ENCODE peak calls at places on chromosomes 2 and 18, in four cellular contexts. M is AG09309, L is AG10803, Z is tibial artery. V is an unnamed sample.
A peak's percentile ranks its signal among the peaks of the same experiment; 100 is the strongest.

GRCh38 chr2:173891315-173892037 is 73.7 kb downstream of the SP3 start:
- DNase-seq in M (no peak), L (no peak), Z (no peak), V (no peak)

GRCh38 chr2:159904127-159904564 is 106.1 kb upstream of the CD302 start:
- DNase-seq in M (no peak), L (no peak), Z (peak; percentile 20), V (no peak)

GRCh38 chr2:103887625-103888024 is 966.3 kb upstream of the POU3F3 start:
- DNase-seq in M (no peak), L (no peak), Z (no peak), V (no peak)

GRCh38 chr2:228359473-228359872 is 178.0 kb upstream of the SPHKAP start:
- DNase-seq in M (no peak), L (no peak), Z (no peak), V (no peak)

GRCh38 chr2:1884933-1885580 is 140.7 kb upstream of the PXDN start:
- DNase-seq in M (no peak), L (peak; percentile 6), Z (peak; percentile 31), V (no peak)

GRCh38 chr2:131126436-131126835 is 21.3 kb downstream of the PLEKHB2 start:
- DNase-seq in M (no peak), L (no peak), Z (no peak), V (no peak)

GRCh38 chr2:75627902-75628504 is 18.6 kb upstream of the MRPL19 start:
- DNase-seq in M (no peak), L (peak; percentile 75), Z (peak; percentile 64), V (peak; percentile 57)

GRCh38 chr18:21391074-21391673 is 149.1 kb downstream of the GREB1L start:
- DNase-seq in M (peak; percentile 18), L (peak; percentile 41), Z (no peak), V (no peak)

GRCh38 chr2:30306522-30306921 is 75.2 kb downstream of the LBH start:
- DNase-seq in M (no peak), L (no peak), Z (no peak), V (no peak)

GRCh38 chr18:46377557-46377956 is 273.4 kb downstream of the HAUS1 start:
- DNase-seq in M (no peak), L (no peak), Z (no peak), V (no peak)

GRCh38 chr2:176186024-176186423 is 2.4 kb upstream of the HOXD1 start:
- DNase-seq in M (no peak), L (no peak), Z (no peak), V (no peak)

DNA sequence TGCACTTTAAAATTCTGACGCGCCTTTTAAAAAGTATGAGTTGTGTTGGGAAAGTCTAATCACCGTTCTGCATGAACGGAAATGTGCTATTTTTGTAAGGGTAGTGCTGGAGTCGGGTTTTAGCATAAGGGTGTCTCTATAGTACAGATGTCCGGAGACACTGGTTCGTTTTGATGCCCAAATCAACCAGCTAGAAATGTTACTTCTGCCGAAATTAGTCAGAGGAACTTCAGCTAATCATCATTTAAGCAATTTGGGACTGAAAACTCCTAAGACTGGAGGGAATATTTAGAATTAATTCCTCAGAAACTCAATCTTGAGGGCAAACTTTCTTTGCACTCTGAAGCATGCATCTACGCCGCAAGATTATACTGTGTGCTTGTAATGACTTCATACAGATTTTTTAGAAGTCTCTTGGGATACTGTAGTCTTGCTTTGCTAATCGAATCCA is 270.7 kb upstream of the TCF4 start:
- DNase-seq in M (no peak), L (peak; percentile 61), Z (no peak), V (no peak)
- H3K4me3 ChIP-seq in M (peak overlapping the region; percentile 34), L (peak overlapping the region; percentile 54), Z (peak overlapping the region; percentile 27), V (peak overlapping the region; percentile 26)

GRCh38 chr2:191926671-191927070 is 79.8 kb upstream of the CAVIN2 start:
- DNase-seq in M (no peak), L (no peak), Z (no peak), V (no peak)

GRCh38 chr2:191920502-191920901 is 73.6 kb upstream of the CAVIN2 start:
- DNase-seq in M (no peak), L (no peak), Z (no peak), V (no peak)

GRCh38 chr2:191923652-191923997 is 76.7 kb upstream of the CAVIN2 start:
- DNase-seq in M (no peak), L (no peak), Z (no peak), V (no peak)

GRCh38 chr2:191927319-191927867 is 80.5 kb upstream of the CAVIN2 start:
- DNase-seq in M (peak; percentile 66), L (peak; percentile 88), Z (peak; percentile 73), V (peak; percentile 65)

GRCh38 chr2:191922736-191923651 is 76.1 kb upstream of the CAVIN2 start:
- DNase-seq in M (no peak), L (no peak), Z (no peak), V (no peak)
- H3K4me3 ChIP-seq in M (no peak overlapping the region), L (no peak overlapping the region), Z (no peak overlapping the region), V (no peak overlapping the region)

DNA sequence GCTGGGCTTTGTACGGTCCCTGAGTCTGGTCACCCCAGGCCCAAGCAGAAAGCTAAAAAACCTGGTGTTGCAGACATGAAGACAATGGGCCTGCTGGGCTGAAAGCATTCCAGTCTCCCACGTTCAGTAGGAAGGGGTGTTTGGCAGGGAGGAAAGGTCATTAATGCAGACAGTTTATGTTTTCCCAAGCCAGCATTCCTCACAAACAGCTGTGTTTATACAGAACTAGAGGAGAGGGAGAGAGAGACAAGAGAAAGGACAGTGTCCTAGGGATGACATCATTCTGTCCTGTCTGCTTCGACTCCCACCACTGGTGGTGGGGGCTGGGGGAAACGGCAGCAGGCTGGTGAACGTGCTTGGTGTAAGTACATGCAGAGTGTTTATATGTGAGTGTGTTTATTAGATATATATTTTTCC is 380.6 kb downstream of the TNS1 start:
- DNase-seq in M (no peak), L (peak; percentile 88), Z (no peak), V (peak; percentile 40)
- H3K4me3 ChIP-seq in M (no peak overlapping the region), L (no peak overlapping the region), Z (no peak overlapping the region), V (no peak overlapping the region)

GRCh38 chr2:231780909-231781797 is at the start of gene PDE6D:
- DNase-seq in M (peak; percentile 97), L (peak; percentile 99), Z (peak; percentile 99), V (peak; percentile 96)

GRCh38 chr2:231781798-231782726 is 980 bp upstream of the PDE6D start:
- DNase-seq in M (no peak), L (peak; percentile 48), Z (peak; percentile 32), V (no peak)

GRCh38 chr2:231785413-231785812 is 832 bp upstream of the COPS7B start:
- DNase-seq in M (no peak), L (no peak), Z (no peak), V (no peak)

GRCh38 chr2:231785822-231786176 is 446 bp upstream of the COPS7B start:
- DNase-seq in M (no peak), L (no peak), Z (no peak), V (no peak)

DNA sequence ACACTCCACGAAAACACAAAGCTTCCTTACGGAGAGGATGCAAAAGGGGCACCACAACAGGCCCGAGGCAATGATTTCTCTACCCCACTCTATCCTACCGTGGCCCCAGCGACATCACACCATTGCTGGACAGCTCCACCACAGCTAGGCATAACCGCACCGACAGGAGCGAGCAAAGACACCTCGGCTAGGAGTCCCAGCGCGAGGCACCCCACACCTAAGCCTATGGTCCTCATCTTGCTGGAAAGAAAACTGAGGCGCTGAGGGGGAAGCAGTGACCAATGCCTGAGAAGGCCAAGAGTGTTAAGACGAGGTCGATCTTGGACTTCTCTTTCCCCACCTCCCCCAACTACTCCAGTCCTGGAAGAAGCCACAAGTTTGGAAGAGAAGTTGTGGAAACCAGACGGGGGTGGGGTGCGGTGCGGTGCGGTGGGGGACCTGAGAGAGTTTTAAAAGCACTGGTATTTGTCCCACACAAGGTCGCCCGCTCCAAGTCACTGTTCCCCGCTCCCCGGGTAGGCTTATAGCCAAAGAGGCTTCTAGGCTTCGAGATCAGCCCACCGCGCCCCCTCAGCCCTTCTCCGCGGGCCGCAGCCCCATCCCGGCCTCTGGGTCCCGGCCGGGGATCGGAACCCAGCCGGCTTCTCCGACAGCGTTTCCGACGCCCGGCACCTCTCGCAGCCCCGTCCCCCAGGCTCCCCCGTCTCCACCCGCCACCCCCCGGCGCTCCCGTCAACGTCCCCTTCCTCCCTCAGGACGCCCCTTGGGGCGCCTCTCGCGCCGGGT is 766 bp downstream of the PDE6D start:
- DNase-seq in M (no peak), L (no peak), Z (no peak), V (no peak)
- H3K4me3 ChIP-seq in M (peak overlapping the region; percentile 85), L (peak overlapping the region; percentile 92), Z (peak overlapping the region; percentile 90), V (peak overlapping the region; percentile 61)

DNA sequence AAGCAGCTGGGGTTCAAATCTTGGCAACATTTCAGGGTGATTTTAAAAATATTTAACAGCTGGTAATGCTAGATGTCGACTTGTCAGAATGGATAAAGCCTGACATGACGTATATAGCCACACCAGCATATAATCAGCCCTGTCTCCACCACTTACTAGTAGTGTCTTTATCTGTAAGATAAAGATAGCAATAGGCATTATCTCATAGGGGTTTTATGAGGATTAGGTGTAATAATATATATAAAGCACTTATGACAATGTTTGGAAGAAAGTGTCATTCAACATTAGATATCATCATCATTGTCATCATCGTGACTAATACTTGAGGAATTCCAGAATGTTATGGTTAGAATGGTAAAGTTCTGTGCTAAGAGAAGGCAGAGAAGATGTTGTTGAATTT is 369.0 kb upstream of the CWC22 start:
- DNase-seq in M (no peak), L (no peak), Z (no peak), V (no peak)
- H3K4me3 ChIP-seq in M (no peak overlapping the region), L (no peak overlapping the region), Z (no peak overlapping the region), V (no peak overlapping the region)

DNA sequence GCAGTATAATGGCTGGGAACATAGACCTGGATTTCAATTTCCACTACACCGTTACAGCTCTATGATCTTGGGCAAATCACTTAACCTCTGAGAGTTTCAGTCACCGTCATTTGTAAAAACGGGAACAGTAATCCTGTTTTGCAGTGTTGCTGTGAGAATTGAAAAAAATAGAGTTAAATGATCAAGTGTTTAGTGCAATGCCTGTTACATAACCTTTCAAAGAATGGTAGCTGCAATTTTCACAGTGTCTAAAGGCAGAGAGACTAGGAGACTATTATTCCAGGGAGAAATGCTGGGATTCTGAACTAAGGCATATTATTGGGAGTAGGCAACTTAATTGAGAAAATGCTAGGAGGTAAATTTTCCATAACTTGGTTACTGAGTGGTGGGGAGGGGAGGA is 2.0 kb downstream of the AGPS start:
- DNase-seq in M (no peak), L (no peak), Z (no peak), V (no peak)
- H3K4me3 ChIP-seq in M (no peak overlapping the region), L (no peak overlapping the region), Z (no peak overlapping the region), V (no peak overlapping the region)

DNA sequence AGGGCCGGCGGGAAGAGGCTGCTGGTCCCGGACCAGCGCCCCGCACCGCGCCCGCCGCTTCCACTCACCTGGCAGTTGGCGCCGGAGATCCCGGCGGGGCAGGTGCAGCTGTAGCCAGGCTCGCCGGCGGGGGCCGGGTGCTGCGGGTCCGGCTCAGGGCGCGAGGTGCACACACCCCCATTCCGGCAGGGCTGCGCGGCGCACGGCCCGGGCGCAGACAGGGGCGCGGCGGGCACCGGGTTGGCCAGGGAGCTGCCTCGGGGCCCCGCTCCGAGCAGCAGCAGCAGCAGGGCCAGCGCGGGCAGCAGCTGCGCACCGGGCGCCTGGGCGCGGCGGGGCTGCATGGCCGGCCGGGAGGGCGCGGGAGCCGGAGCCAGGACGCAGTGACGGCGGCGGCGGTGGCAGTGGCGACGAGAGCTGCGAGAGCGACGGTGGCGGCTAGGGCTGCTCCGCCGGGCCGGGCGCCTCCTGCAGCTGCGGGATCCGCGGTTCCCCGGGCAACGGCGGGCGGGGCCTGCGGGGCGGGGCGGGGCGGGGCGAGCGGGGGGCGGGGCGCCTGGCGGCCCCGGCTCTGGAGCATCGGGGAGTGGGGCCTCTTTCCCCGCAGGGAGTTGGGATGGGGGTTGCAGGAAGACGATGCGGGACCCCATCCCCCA is at the start of gene DNER:
- DNase-seq in M (no peak), L (no peak), Z (no peak), V (no peak)
- H3K4me3 ChIP-seq in M (peak within 1 kb of the TSS; percentile 38), L (peak within 1 kb of the TSS; percentile 38), Z (peak within 1 kb of the TSS; percentile 18), V (peak within 1 kb of the TSS; percentile 39)